ENCODE peak calls at places on chromosomes 11 and 22, in five cellular contexts. Y is astrocyte of the spinal cord, Q is HFF-Myc, J is HCT116, K is fibroblast of mammary gland. S is an unnamed sample.

GRCh38 chr11:61488651-61489291 is 19.8 kb upstream of the LRRC10B start:
- DNase-seq in Y (no peak), K (peak), Q (no peak), J (no peak), S (no peak)

GRCh38 chr11:133818302-133818701 is 27.0 kb downstream of the SPATA19 start:
- DNase-seq in Y (no peak), J (no peak), K (no peak), Q (no peak), S (no peak)

GRCh38 chr11:107301886-107302285 is 155.7 kb downstream of the CWF19L2 start:
- DNase-seq in Q (no peak), K (no peak), J (no peak), Y (no peak), S (no peak)

GRCh38 chr22:30210235-30210831 is 36.2 kb downstream of the LIF start:
- DNase-seq in Q (no peak), J (peak), K (peak), Y (peak), S (no peak)

GRCh38 chr22:45903355-45904149 is 73.4 kb downstream of the WNT7B start:
- DNase-seq in Y (peak), J (no peak), Q (no peak), K (peak), S (no peak)

GRCh38 chr22:39220450-39220849 is 24.3 kb downstream of the PDGFB start:
- DNase-seq in J (no peak), K (no peak), Y (no peak), Q (no peak), S (no peak)

GRCh38 chr11:88433546-88434230 is 96.2 kb upstream of the CTSC start:
- DNase-seq in Y (no peak), Q (no peak), K (no peak), J (no peak), S (no peak)

GRCh38 chr22:49015993-49016908 is 811.4 kb downstream of the BRD1 start:
- DNase-seq in K (no peak), Y (no peak), Q (no peak), J (no peak), S (peak)

GRCh38 chr11:64969209-64969608 is 2.7 kb downstream of the MAJIN start:
- DNase-seq in J (no peak), Q (peak), K (peak), Y (peak), S (no peak)

GRCh38 chr22:47122441-47123000 is 360.1 kb downstream of the TBC1D22A start:
- DNase-seq in K (no peak), Q (no peak), J (no peak), Y (no peak), S (no peak)

GRCh38 chr11:62416596-62416995 is 2.2 kb upstream of the SCGB1A1 start:
- DNase-seq in K (no peak), J (no peak), Y (no peak), Q (no peak), S (no peak)

GRCh38 chr11:15901046-15901445 is 455.3 kb downstream of the SOX6 start:
- DNase-seq in K (no peak), Y (no peak), J (no peak), Q (no peak), S (no peak)

GRCh38 chr11:12089473-12089872 is 20.9 kb upstream of the MICAL2 start:
- DNase-seq in K (peak), J (no peak), Q (no peak), Y (no peak), S (no peak)

GRCh38 chr11:12088531-12088930 is 21.9 kb upstream of the MICAL2 start:
- DNase-seq in K (no peak), Y (no peak), Q (no peak), J (no peak), S (no peak)

GRCh38 chr11:12089041-12089440 is 21.3 kb upstream of the MICAL2 start:
- DNase-seq in K (no peak), J (no peak), Y (no peak), Q (no peak), S (no peak)

GRCh38 chr11:12087075-12087775 is 23.2 kb upstream of the MICAL2 start:
- DNase-seq in K (peak), Q (no peak), Y (peak), J (peak), S (no peak)

GRCh38 chr11:12088047-12088481 is 22.3 kb upstream of the MICAL2 start:
- DNase-seq in Y (peak), K (peak), Q (peak), J (no peak), S (no peak)
- TF ChIP-seq CTCF in Y (peak), K (peak), Q (peak), J (peak), S (no peak)

DNA sequence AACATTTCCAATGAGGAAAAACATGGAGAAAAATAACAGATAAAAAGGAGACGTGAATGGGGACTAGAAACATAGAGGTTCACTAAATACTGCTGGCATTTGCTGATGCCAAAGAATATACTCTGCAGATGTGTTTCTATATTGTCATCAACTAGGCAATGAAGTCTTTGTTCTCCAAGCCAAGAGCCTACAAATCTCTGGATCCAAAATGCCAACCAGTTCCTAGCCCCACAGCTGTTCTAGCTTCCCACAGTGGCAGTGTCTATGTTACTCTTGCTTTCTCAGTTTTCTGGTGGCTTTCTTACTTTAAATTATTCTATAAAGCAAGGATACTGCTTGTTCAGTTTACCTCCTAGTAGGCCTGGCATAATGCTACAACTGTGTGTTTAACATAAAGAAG is 977.9 kb upstream of the CCDC90B start:
- DNase-seq in J (no peak), Q (no peak), K (no peak), Y (no peak), S (no peak)
- TF ChIP-seq CTCF in J (no peak), Q (no peak), K (no peak), Y (no peak), S (no peak)

DNA sequence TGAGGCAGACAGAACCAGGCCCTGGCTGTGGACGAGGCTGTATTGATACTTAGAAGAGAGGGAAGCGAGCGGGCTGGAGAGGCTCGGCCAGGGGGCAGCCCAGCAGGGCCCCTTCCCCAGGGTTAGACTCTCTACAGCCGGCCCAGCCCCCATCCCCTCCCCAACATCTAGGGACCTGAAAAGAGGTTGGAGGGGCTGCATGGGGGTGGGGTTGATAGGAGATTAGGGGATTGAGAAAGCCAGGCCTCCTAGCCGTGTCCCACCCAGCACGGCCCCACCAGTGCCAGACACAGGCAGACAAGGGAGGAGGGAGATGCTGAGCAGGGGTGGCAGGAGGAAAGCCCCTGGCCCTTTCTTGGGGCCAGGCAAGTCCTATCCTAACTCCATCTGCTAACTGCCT is 5.7 kb downstream of the LSP1 start:
- DNase-seq in Y (no peak), J (no peak), Q (no peak), K (no peak), S (no peak)
- TF ChIP-seq CTCF in Y (no peak), J (no peak), Q (no peak), K (no peak), S (no peak)

GRCh38 chr22:38180841-38181452 is 683 bp downstream of the PLA2G6 start:
- DNase-seq in Y (no peak), Q (no peak), K (no peak), J (no peak), S (no peak)
- TF ChIP-seq CTCF in Y (no peak), Q (no peak), K (no peak), J (no peak), S (no peak)

DNA sequence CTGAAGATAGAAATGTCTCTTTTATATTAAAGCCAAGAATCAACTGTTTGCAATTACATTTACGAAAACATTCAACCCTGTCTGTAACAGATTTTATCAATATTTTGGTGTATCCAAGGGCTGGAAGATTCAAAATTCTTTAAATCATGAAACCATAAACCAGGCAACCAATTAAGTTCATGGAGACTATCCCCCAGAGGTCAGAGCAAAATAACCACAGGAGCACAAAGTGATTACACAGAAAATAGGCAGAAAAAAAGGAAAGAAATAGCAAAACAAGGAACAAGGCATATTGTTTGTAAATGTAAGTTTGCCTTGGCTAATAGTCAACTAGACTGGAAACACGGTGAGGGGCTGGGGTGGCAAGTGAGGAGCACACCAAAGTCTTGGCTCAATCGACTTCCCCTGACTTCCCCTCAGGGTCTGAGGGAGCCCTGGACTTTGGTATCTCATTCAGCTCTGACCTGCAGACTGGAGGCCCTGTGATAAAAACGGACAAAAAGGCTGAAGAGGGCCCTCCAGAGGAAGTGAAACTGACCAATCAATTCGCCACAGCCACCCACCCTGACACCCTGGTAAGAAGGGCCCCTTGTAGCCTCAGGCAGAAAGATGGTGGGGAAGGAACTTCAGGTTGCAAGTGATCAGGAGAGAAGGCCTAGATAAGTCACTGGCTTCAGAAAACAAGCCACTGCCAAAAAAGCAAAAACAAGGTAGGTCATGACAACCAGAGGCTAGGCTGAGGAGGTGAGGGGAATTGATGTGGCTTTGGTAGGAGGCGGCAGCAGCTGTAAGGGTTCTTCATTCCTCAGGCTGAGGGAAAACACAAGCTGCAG is 1.9 kb downstream of the SIK3 start:
- DNase-seq in Y (no peak), Q (no peak), J (no peak), K (no peak), S (no peak)
- TF ChIP-seq CTCF in Y (no peak), Q (no peak), J (peak), K (no peak), S (no peak)